ENCODE peak calls at places on chromosome 11, in five cellular contexts. U is GM23248, W is GM12891, H is fibroblast of pulmonary artery, K is HS-5. Y is an unnamed sample.

GRCh38 chr11:96614846-96615245 is 225.0 kb downstream of the JRKL start:
- DNase-seq in U (no peak), H (no peak), K (no peak), W (no peak), Y (no peak)

GRCh38 chr11:85827768-85828639 is 17.1 kb upstream of the SYTL2 start:
- DNase-seq in H (peak; percentile 75), K (peak; percentile 94), U (peak; percentile 89), W (no peak), Y (peak; percentile 75)

GRCh38 chr11:76153609-76153949 is 52.7 kb downstream of the WNT11 start:
- DNase-seq in H (peak; percentile 14), U (peak; percentile 81), K (no peak), W (no peak), Y (no peak)

GRCh38 chr11:587546-587945 is 11.3 kb downstream of the PHRF1 start:
- DNase-seq in U (no peak), H (no peak), W (no peak), K (no peak), Y (no peak)

GRCh38 chr11:19595840-19596751 is 116.5 kb upstream of the NAV2 start:
- DNase-seq in H (peak; percentile 86), K (peak; percentile 88), W (no peak), U (peak; percentile 94), Y (peak; percentile 91)

GRCh38 chr11:72736452-72737069 is 15.6 kb downstream of the ARAP1 start:
- DNase-seq in K (peak; percentile 76), H (peak; percentile 66), W (no peak), U (peak; percentile 86), Y (peak; percentile 47)

GRCh38 chr11:76918941-76919386 is 58.2 kb downstream of the ACER3 start:
- DNase-seq in K (peak; percentile 16), W (no peak), H (peak; percentile 78), U (peak; percentile 84), Y (peak; percentile 73)

GRCh38 chr11:112024178-112024777 is 930 bp upstream of the DLAT start:
- DNase-seq in H (no peak), W (no peak), K (no peak), U (no peak), Y (no peak)

GRCh38 chr11:1360835-1361357 is 28.8 kb upstream of the BRSK2 start:
- DNase-seq in K (no peak), U (no peak), W (no peak), H (no peak), Y (no peak)

GRCh38 chr11:13238879-13239514 is 38.6 kb upstream of the BMAL1 start:
- DNase-seq in U (peak; percentile 72), H (peak; percentile 65), K (peak; percentile 11), W (peak; percentile 12), Y (peak; percentile 38)

GRCh38 chr11:20250644-20251247 is 90.5 kb upstream of the DBX1 start:
- DNase-seq in K (no peak), U (no peak), H (no peak), W (no peak), Y (no peak)

GRCh38 chr11:112085822-112086421 is 634 bp downstream of the TIMM8B start:
- DNase-seq in K (no peak), H (peak; percentile 31), U (peak; percentile 69), W (peak; percentile 23), Y (no peak)

GRCh38 chr11:9533053-9533452 is 40.4 kb upstream of the WEE1 start:
- DNase-seq in K (no peak), W (no peak), H (no peak), U (no peak), Y (no peak)

GRCh38 chr11:3723014-3723708 is 52.0 kb upstream of the CHRNA10 start:
- DNase-seq in H (peak; percentile 97), K (peak; percentile 97), U (peak; percentile 98), W (no peak), Y (peak; percentile 21)

GRCh38 chr11:62333768-62334167 is 3.5 kb upstream of the ASRGL1 start:
- DNase-seq in H (no peak), U (no peak), K (no peak), W (no peak), Y (no peak)

GRCh38 chr11:114928260-114928870 is 250.0 kb downstream of the NXPE2 start:
- DNase-seq in K (no peak), H (no peak), W (no peak), U (no peak), Y (no peak)

GRCh38 chr11:76638267-76639197 is 32.0 kb downstream of the LRRC32 start:
- DNase-seq in H (no peak), W (no peak), U (no peak), K (no peak), Y (no peak)

GRCh38 chr11:819129-819931 is 616 bp downstream of the PNPLA2 start:
- DNase-seq in U (peak; percentile 98), K (no peak), W (peak; percentile 89), H (peak; percentile 85), Y (peak; percentile 85)

GRCh38 chr11:133941546-133941945 is 15.2 kb downstream of the IGSF9B start:
- DNase-seq in U (no peak), H (no peak), K (no peak), W (no peak), Y (no peak)

GRCh38 chr11:130223291-130223971 is 63.8 kb downstream of the ST14 start:
- DNase-seq in U (no peak), W (no peak), H (peak; percentile 5), K (no peak), Y (no peak)

GRCh38 chr11:77087723-77088225 is 14.9 kb upstream of the OMP start:
- DNase-seq in U (no peak), W (no peak), K (no peak), H (no peak), Y (no peak)

GRCh38 chr11:16779436-16779835 is 41.0 kb downstream of the C11orf58 start:
- DNase-seq in K (no peak), U (no peak), H (no peak), W (no peak), Y (no peak)

GRCh38 chr11:5818245-5818865 is 9.6 kb downstream of the OR52N2 start:
- DNase-seq in K (no peak), W (no peak), H (no peak), U (no peak), Y (peak; percentile 11)

GRCh38 chr11:61111786-61112517 is 9.7 kb downstream of the CD5 start:
- DNase-seq in K (no peak), H (no peak), U (no peak), W (no peak), Y (no peak)

GRCh38 chr11:17021550-17021949 is 7.3 kb upstream of the PLEKHA7 start:
- DNase-seq in U (no peak), W (no peak), H (no peak), K (no peak), Y (no peak)

Y was measured in endothelial cell of umbilical vein.